ENCODE peak calls at places on chromosomes 5 and 9, in eight cellular contexts. Y is breast epithelium, R is OCI-LY7, G is pancreas, W is A549, D is left lung, A is heart left ventricle, P is psoas muscle. H is an unnamed sample.

GRCh38 chr9:110199643-110200042 is 8.3 kb downstream of the C9orf152 start:
- DNase-seq in Y (no peak), R (no peak), G (no peak), W (no peak), D (no peak), A (no peak), P (no peak), H (no peak)

GRCh38 chr5:21649969-21650368 is 1203.2 kb downstream of the CDH12 start:
- DNase-seq in Y (no peak), R (no peak), G (no peak), W (no peak), D (no peak), A (no peak), P (no peak), H (no peak)

GRCh38 chr5:139649082-139649991 is 1.2 kb downstream of the CXXC5 start:
- DNase-seq in Y (peak), R (peak), G (peak), W (no peak), D (peak), A (peak), P (no peak), H (peak)

GRCh38 chr5:38448553-38449350 is 107.7 kb downstream of the LIFR start:
- DNase-seq in Y (no peak), R (no peak), G (no peak), W (no peak), D (no peak), A (no peak), P (no peak), H (no peak)

GRCh38 chr5:124289122-124289521 is 457.3 kb downstream of the ZNF608 start:
- DNase-seq in Y (no peak), R (no peak), G (peak), W (no peak), D (peak), A (peak), P (peak), H (no peak)

GRCh38 chr5:112279082-112279481 is 140.0 kb downstream of the EPB41L4A start:
- DNase-seq in Y (no peak), R (no peak), G (no peak), W (no peak), D (no peak), A (no peak), P (no peak), H (no peak)

GRCh38 chr5:50325237-50325832 is 115.8 kb downstream of the EMB start:
- DNase-seq in Y (no peak), R (peak), G (no peak), W (no peak), D (no peak), A (no peak), P (no peak), H (peak)

GRCh38 chr9:70493046-70493445 is 78.6 kb upstream of the KLF9 start:
- DNase-seq in Y (no peak), R (no peak), G (no peak), W (no peak), D (no peak), A (no peak), P (no peak), H (no peak)

GRCh38 chr5:39214912-39215709 is 4.3 kb downstream of the FYB1 start:
- DNase-seq in Y (no peak), R (no peak), G (no peak), W (no peak), D (no peak), A (no peak), P (no peak), H (no peak)

GRCh38 chr9:37788328-37788727 is 3.5 kb upstream of the EXOSC3 start:
- DNase-seq in Y (no peak), R (no peak), G (no peak), W (no peak), D (no peak), A (no peak), P (no peak), H (no peak)

GRCh38 chr9:37787059-37787458 is 2.2 kb upstream of the EXOSC3 start:
- DNase-seq in Y (no peak), R (no peak), G (no peak), W (no peak), D (no peak), A (no peak), P (no peak), H (no peak)

GRCh38 chr9:37790096-37790495 is 5.2 kb upstream of the EXOSC3 start:
- DNase-seq in Y (no peak), R (no peak), G (no peak), W (no peak), D (no peak), A (no peak), P (no peak), H (no peak)

GRCh38 chr9:37784291-37784639 is 599 bp downstream of the EXOSC3 start:
- DNase-seq in Y (no peak), R (no peak), G (no peak), W (peak), D (no peak), A (no peak), P (no peak), H (no peak)

DNA sequence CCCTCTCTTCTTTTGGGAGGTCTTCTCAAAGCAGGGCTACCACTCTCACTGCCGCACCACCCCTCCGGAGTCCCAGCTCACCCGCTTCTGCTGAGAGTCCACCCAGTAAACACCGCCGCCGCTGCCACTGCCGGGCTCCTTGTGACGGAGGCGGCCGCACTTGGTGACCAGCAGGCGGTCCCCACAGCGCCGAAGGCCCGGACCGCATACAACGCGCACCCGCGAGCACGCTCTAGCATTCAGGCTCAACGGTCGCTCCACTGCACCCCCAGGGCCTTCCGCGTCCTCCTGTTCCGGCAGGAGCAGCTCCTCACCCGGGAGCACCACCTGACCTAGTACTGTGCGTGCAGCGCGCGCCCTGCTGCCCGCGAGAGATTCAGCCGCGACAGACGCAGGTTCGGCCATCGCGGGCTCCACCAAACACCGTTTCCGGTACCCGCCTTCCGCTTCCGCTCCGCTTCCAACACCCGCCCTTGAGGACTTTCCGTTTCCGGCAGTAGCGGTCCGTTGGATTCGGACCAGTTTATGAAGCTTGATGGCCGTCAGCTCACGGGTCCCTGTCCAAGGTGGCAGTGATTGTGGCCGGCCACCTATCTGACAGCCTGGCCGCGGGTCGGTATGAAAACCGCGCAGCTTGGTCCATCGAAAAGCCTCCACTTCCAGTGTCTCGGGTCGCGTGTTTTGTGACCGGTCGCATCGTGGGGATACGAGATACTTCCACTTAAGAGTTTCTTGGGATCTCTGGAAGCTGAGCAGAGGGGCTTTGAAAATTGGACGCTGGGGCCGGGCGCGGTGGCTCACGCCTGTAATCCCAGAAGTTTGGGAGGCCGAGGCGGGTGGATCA is at the start of gene EXOSC3:
- DNase-seq in Y (peak), R (peak), G (peak), W (peak), D (peak), A (peak), P (peak), H (peak)
- TF ChIP-seq CTCF in Y (no peak), R (no peak), G (no peak), W (no peak), D (no peak), A (peak), P (peak), H (no peak)

GRCh38 chr5:94113-94892 is 2.3 kb downstream of the PLEKHG4B start:
- DNase-seq in Y (no peak), R (no peak), G (no peak), W (no peak), D (no peak), A (no peak), P (no peak), H (no peak)

GRCh38 chr5:93221-93980 is 1.4 kb downstream of the PLEKHG4B start:
- DNase-seq in Y (no peak), R (no peak), G (no peak), W (no peak), D (no peak), A (no peak), P (no peak), H (no peak)

GRCh38 chr5:91556-92263 is at the start of gene PLEKHG4B:
- DNase-seq in Y (no peak), R (no peak), G (no peak), W (peak), D (no peak), A (no peak), P (no peak), H (no peak)

GRCh38 chr5:90590-91547 is 1.1 kb upstream of the PLEKHG4B start:
- DNase-seq in Y (no peak), R (no peak), G (no peak), W (no peak), D (no peak), A (no peak), P (no peak), H (no peak)

GRCh38 chr5:92391-93220 is 638 bp downstream of the PLEKHG4B start:
- DNase-seq in Y (no peak), R (no peak), G (no peak), W (no peak), D (no peak), A (no peak), P (no peak), H (no peak)
- H3K4me3 ChIP-seq in Y (no peak), R (no peak), G (no peak), W (peak), D (no peak), A (no peak), P (no peak), H (no peak)

DNA sequence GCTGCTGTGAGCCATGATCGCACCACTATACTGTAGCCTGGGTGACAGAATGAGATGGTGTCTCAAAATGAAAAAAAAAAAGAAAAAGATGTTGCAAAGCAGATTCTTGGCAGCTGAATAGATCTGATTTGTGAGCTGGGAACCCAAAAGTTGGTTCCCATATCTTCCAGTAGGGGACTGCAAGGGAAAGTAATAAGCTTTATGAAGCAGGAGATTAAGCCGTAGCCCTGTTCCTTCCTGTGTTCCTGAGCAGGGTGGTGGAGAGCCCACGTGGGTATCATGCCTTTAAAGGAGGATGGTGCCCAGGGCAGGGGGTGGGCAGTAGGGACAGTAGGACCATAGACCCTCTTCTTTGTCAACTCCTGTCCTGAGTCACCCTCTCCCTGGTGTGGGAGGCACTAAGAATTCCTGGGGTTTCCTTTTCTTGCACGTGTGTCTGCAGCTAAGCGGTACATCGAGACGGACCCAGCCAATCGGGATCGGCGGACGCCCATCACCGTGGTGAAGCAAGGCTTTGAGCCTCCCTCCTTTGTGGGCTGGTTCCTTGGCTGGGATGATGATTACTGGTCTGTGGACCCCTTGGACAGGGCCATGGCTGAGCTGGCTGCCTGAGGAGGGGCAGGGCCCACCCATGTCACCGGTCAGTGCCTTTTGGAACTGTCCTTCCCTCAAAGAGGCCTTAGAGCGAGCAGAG is 37.9 kb downstream of the STOM start:
- DNase-seq in Y (no peak), R (no peak), G (no peak), W (peak), D (no peak), A (no peak), P (no peak), H (no peak)
- TF ChIP-seq CTCF in Y (peak), R (no peak), G (no peak), W (peak), D (peak), A (no peak), P (peak), H (no peak)

DNA sequence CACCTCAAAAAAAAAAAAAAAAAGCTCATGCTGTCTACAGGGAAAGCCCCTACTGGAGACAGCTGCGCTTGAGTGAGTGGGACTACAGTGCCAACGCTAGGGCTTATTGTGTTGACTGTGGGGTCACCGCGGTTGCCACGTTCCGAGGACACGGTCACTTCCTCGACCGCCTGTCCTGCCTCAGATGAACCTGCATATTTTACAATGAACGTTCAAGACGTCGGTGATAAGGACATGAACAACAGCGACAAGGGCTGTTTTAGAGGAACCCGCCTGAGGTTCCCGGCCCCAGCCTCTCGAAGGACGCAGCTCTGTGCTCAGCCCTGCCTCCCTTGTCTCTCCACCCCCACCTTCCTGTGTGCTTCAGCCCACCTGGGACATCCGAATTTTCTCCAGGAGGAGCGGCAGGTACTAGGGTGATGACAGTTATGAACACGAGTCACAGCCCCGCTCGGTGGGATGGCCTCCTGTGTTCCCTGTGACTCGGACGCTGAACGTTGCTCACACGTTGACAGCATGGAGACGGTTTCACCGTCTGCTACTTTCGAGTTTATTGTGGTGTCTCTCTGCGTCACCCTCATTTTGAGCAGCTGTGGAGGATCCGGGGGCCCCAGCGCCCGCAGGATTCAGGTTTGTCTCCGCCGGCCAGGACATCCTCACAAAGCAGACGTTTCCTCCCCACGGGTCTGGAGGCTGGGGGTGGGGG is 11.3 kb upstream of the DIPK1B start:
- DNase-seq in Y (no peak), R (no peak), G (no peak), W (no peak), D (no peak), A (no peak), P (no peak), H (peak)
- H3K4me3 ChIP-seq in Y (no peak), R (no peak), G (no peak), W (no peak), D (no peak), A (no peak), P (no peak), H (peak)

DNA sequence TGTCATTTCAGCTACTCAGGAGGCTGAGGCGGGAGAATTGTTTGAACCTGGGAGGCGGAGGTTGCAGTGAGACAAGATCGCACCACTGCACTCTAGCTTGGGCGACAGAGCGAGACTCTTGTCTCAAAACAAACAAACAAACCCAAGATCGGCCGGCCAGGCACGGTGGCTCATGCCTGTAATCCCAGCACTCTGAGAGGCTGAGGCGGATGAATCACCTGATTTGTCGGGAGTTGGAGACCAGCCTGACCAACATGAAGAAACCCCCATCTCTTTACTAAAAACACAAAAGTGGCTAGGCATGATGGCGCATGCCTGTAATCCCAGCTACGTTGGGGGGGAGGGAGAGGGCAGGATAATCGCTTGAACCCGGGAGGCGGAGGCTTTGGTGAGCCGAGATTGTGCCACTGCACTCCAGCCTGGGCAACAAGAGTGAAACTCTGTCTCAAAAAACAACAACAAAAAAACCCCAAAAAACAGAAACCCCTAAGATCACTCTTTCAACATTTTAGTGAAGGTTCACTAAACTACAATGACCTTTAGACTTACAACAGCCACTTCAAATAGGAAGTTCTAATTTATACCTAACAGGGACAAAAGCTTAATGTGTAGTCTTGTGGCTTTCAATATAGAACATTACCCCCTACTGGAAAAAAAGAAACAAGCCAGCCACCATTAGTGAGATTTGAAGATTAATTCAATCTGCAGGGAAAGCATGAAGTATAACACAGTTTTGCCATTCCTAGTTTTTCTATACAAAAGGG is 7.0 kb downstream of the HSPA9 start:
- DNase-seq in Y (no peak), R (no peak), G (no peak), W (no peak), D (no peak), A (no peak), P (no peak), H (no peak)
- TF ChIP-seq CTCF in Y (no peak), R (peak), G (no peak), W (no peak), D (no peak), A (no peak), P (no peak), H (no peak)

DNA sequence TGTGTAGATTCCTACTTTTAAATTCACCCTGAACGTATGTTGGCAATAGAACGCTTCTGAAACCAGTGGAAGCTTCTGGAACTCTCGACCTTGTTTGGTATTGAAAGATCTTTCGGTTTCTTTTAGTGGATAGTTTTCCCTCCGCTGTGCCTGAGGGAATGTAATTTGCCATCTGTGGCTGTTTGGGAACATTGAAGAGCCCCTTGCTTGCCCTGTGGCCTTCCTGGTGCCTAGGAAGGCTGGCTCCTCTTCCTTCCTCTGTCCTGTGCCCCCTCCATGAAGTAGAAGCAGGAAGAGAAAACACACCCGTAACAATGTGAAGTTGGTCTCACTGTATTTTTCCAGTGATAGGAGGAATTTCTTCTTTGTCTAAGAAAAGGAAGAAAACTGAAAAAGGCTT is 274.3 kb downstream of the AOPEP start:
- DNase-seq in Y (no peak), R (no peak), G (no peak), W (no peak), D (no peak), A (no peak), P (no peak), H (no peak)
- H3K4me3 ChIP-seq in Y (no peak), R (no peak), G (no peak), W (no peak), D (no peak), A (peak), P (peak), H (no peak)

DNA sequence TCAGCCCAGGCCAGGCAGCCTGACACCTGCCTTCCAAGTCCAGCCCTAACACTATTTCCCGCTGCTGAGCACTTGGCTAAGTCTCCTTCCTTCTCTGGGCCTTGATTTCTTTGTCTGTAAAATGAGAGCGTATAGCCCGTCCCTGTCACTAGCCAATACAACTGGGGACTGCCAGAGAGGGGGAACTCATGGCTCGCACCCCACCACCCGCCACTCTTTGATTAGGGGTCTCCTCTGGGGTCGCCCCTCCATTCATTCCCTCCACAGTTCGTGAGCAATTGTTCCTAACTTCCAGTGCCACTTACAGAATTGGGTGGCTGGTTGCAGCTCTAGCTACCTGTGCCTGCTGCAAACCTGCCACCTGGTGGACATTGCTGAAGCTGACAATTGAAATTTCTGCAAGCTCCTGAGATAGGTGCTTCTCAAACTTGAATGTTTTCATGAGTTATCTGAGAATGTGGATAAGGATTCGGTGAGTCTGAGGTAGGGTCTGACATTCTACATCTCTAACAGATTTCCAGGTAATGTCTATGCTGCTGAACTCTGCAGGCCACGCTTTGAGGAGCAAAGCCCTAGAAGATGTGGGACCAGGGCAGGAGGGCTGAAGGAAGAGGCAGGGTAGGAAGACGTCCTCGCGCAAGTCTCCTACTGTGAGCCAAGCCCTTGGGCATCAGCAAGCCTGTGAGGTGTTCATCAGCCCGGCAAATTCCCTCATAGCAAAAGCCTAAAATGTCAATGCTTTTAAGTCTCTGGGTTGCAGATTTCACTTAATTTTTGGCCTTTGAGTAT is 13.3 kb upstream of the RECK start:
- DNase-seq in Y (peak), R (peak), G (peak), W (peak), D (peak), A (peak), P (peak), H (peak)
- TF ChIP-seq CTCF in Y (peak), R (peak), G (peak), W (peak), D (peak), A (peak), P (peak), H (peak)

GRCh38 chr5:59732301-59732700 is 161.2 kb downstream of the PDE4D start:
- DNase-seq in Y (no peak), R (no peak), G (no peak), W (no peak), D (no peak), A (no peak), P (no peak), H (no peak)
- H3K4me3 ChIP-seq in Y (no peak), R (no peak), G (no peak), W (no peak), D (no peak), A (no peak), P (no peak), H (no peak)

GRCh38 chr9:132241840-132242620 is 80.2 kb downstream of the NTNG2 start:
- DNase-seq in Y (no peak), R (peak), G (no peak), W (no peak), D (no peak), A (no peak), P (no peak), H (peak)
- TF ChIP-seq CTCF in Y (no peak), R (no peak), G (no peak), W (no peak), D (no peak), A (no peak), P (no peak), H (no peak)